ENCODE peak calls at places on chromosomes 6 and 20, in six cellular contexts. Y is IMR-90, C is tibial nerve, B is ascending aorta, Q is fibroblast of lung, N is A549. G is an unnamed sample.

GRCh38 chr6:152981989-152982767 is 663 bp downstream of the FBXO5 start:
- DNase-seq in B (no peak), Y (no peak), Q (no peak), C (no peak), N (no peak), G (no peak)

GRCh38 chr20:33685328-33686007 is 717 bp downstream of the E2F1 start:
- DNase-seq in Q (no peak), C (no peak), Y (no peak), B (no peak), N (no peak), G (no peak)

GRCh38 chr20:34515484-34516037 is 661 bp upstream of the DYNLRB1 start:
- DNase-seq in N (no peak), Q (no peak), Y (peak; percentile 47), C (no peak), B (no peak), G (no peak)

GRCh38 chr20:8744228-8744844 is 324.6 kb upstream of the PLCB4 start:
- DNase-seq in Q (peak; percentile 50), Y (peak; percentile 57), N (no peak), B (no peak), C (no peak), G (no peak)

GRCh38 chr6:149211046-149211571 is 106.4 kb upstream of the TAB2 start:
- DNase-seq in B (no peak), Q (no peak), C (no peak), Y (peak; percentile 43), N (no peak), G (peak; percentile 47)

GRCh38 chr20:64139200-64140081 is 24.8 kb upstream of the MYT1 start:
- DNase-seq in Y (no peak), Q (no peak), C (no peak), N (no peak), B (no peak), G (no peak)

GRCh38 chr6:16764188-16764950 is 3.1 kb upstream of the ATXN1 start:
- DNase-seq in C (no peak), Y (peak; percentile 76), N (no peak), B (no peak), Q (peak; percentile 83), G (no peak)

GRCh38 chr20:43839793-43840199 is 74.9 kb upstream of the TOX2 start:
- DNase-seq in B (no peak), C (no peak), Q (no peak), Y (no peak), N (no peak), G (no peak)

GRCh38 chr6:11432091-11432490 is 105.5 kb upstream of the TMEM170B start:
- DNase-seq in Y (no peak), C (no peak), N (no peak), B (no peak), Q (no peak), G (no peak)

GRCh38 chr6:145798530-145798929 is 16.1 kb downstream of the FBXO30 start:
- DNase-seq in B (no peak), N (no peak), Q (peak; percentile 72), C (no peak), Y (peak; percentile 62), G (peak; percentile 15)

GRCh38 chr6:166938704-166939103 is 17.6 kb downstream of the RNASET2 start:
- DNase-seq in Q (no peak), Y (no peak), C (no peak), N (no peak), B (no peak), G (no peak)

GRCh38 chr6:155188707-155189496 is 74.9 kb upstream of the CLDN20 start:
- DNase-seq in B (no peak), C (no peak), Y (peak; percentile 100), N (no peak), Q (peak; percentile 99), G (peak; percentile 55)

GRCh38 chr6:170034294-170034693 is 256.6 kb downstream of the DLL1 start:
- DNase-seq in Q (no peak), C (no peak), B (no peak), N (no peak), Y (no peak), G (no peak)

GRCh38 chr6:142828030-142828429 is 116.9 kb downstream of the HIVEP2 start:
- DNase-seq in Y (no peak), Q (no peak), N (no peak), C (no peak), B (no peak), G (no peak)

GRCh38 chr6:167941822-167942221 is 55.6 kb upstream of the KIF25 start:
- DNase-seq in B (no peak), Y (no peak), C (no peak), N (no peak), Q (no peak), G (no peak)

GRCh38 chr6:122422003-122422402 is 22.6 kb downstream of the HSF2 start:
- DNase-seq in B (no peak), Q (no peak), N (no peak), Y (no peak), C (no peak), G (no peak)

GRCh38 chr20:58245181-58245891 is 16.9 kb upstream of the ANKRD60 start:
- DNase-seq in Y (no peak), Q (no peak), N (no peak), C (no peak), B (no peak), G (no peak)

GRCh38 chr6:52284131-52284459 is 447 bp downstream of the MCM3 start:
- DNase-seq in B (no peak), N (no peak), Y (peak; percentile 10), C (no peak), Q (no peak), G (no peak)

GRCh38 chr20:60857708-60858107 is 394.4 kb upstream of the CDH4 start:
- DNase-seq in Y (peak; percentile 43), Q (peak; percentile 81), C (no peak), B (no peak), N (no peak), G (no peak)

GRCh38 chr6:116111552-116112528 is 11.2 kb downstream of the NT5DC1 start:
- DNase-seq in Y (peak; percentile 44), C (no peak), N (peak; percentile 8), Q (peak; percentile 42), B (no peak), G (no peak)

GRCh38 chr20:3483784-3484183 is 13.0 kb downstream of the ATRN start:
- DNase-seq in Y (peak; percentile 40), B (no peak), C (no peak), Q (peak; percentile 24), N (no peak), G (no peak)

GRCh38 chr6:42022755-42023384 is 27.5 kb upstream of the TAF8 start:
- DNase-seq in C (no peak), Q (no peak), Y (no peak), B (no peak), N (no peak), G (no peak)
- H3K4me1 ChIP-seq in C (peaks cover 25% of the 10 kb centered on the region), Q (no peaks in the 10 kb centered on the region), Y (no peaks in the 10 kb centered on the region), B (no peaks in the 10 kb centered on the region), N (peaks cover under 1% of the 10 kb centered on the region), G (peaks cover 6% of the 10 kb centered on the region)

DNA sequence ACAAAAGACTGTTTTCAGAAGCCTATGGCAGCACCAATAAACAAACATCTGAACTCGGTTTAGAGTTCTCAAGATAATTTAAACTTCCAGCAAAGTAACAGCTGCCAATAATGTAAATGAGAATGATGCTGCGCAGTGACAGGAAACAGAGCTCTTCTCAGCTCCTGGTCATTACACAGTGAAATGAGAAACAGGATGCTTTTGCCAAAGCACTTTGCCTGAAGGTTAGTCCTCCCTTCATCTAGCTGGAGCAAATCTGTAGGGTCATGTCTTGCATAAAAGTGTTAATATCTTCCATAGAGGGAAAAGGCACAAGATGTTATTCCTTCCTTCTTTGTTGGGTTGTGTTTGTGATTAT is 102.7 kb upstream of the BEND6 start:
- DNase-seq in Y (no peak), Q (no peak), N (no peak), C (no peak), B (no peak), G (no peak)
- H3K4me3 ChIP-seq in Y (peak overlapping the region; percentile 64), Q (peak overlapping the region; percentile 87), N (no peak overlapping the region), C (peak overlapping the region; percentile 57), B (peak overlapping the region; percentile 66), G (peak overlapping the region; percentile 44)

GRCh38 chr6:159103396-159104162 is 58.8 kb upstream of the TAGAP start:
- DNase-seq in B (no peak), Q (no peak), C (no peak), N (no peak), Y (no peak), G (no peak)
- H3K4me1 ChIP-seq in B (no peaks in the 10 kb centered on the region), Q (no peaks in the 10 kb centered on the region), C (peaks cover 12% of the 10 kb centered on the region), N (no peaks in the 10 kb centered on the region), Y (no peaks in the 10 kb centered on the region), G (peaks cover 21% of the 10 kb centered on the region)

DNA sequence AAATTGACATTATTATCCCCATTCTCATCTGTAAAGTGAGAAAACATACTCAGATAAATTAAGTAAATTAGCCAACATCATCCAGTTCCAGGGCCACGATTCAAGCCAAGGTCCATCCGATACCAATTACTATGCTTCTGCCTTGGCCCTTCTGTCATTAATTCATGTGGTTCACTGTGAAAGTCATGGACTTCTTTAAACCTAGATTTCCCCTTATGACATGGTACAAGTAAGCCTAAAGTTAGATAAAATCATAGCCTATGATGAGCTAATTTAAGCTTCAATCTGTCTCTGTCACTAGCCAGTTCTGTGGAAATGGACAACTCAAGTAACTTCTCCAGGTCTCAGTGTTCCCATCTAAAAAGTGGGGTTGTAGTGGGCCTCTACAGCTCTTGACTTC is 225.5 kb upstream of the MARCKS start:
- DNase-seq in C (no peak), N (no peak), B (no peak), Y (no peak), Q (no peak), G (no peak)
- H3K4me3 ChIP-seq in C (no peak overlapping the region), N (no peak overlapping the region), B (no peak overlapping the region), Y (no peak overlapping the region), Q (no peak overlapping the region), G (no peak overlapping the region)

DNA sequence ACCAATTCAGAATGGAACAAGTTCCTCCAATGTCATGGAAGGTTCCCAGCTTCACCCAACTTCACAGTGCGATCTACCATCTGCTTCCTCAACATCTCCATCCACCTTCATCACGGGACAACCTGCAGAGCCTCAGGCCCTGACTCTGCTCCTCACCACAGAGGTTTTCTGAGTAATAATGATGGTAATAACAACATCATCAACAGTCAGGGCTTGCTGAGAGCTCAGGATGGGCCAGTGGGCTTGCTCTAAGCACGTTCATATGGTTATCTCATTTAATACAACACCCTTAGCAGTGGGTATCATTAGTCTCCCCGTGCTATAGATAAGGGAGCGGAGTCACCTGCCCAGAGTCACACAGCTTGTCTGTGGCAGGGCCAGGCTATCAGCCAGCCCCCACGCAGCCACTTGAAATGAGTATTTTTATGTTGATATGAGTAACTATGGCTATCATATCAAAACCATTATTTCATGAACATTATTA is 38.6 kb downstream of the PREX1 start:
- DNase-seq in N (no peak), B (no peak), C (no peak), Y (no peak), Q (no peak), G (no peak)
- H3K4me1 ChIP-seq in N (peaks cover 27% of the 10 kb centered on the region), B (peaks cover 24% of the 10 kb centered on the region), C (peaks cover 60% of the 10 kb centered on the region), Y (peaks cover 2% of the 10 kb centered on the region), Q (peaks cover 2% of the 10 kb centered on the region), G (peaks cover 40% of the 10 kb centered on the region)

DNA sequence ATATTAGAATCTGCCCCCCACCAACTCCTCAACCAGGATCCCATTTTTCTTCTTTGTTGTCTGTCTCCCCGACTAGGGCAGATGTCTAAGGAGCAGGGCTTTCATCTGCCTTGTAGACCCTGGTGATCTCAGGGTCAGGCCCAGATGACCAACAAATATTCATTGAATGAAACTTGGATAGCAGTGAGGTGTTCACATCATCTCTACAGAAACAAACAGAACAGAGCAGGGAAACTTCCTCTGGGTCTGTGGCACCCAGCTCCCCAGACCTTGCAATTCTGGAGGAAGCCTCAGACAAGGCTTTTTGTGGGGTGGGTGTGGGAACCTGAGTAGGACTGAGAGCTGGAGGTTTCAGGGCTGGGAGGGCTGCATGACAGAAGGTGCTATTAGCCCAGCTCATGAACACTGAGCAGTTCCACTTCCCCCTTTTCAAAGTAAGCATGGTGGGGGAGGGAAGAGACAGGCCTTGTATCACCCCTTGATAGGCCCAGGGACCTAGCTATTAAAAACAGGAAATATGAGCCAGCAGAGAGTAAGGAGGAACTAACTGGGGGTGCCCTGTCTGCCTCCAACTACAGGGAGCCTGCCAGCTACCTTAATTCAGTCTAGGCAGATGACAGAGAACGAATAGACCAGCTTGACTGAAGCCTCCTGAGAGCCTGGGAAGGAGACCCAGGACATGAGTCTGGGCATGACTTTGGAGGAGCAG is 37.3 kb upstream of the TOP1 start:
- DNase-seq in C (no peak), N (no peak), Q (no peak), Y (no peak), B (peak; percentile 28), G (no peak)
- H3K4me3 ChIP-seq in C (no peak overlapping the region), N (no peak overlapping the region), Q (no peak overlapping the region), Y (no peak overlapping the region), B (no peak overlapping the region), G (no peak overlapping the region)